ENCODE peak calls at places on chromosomes 5 and 9, in five cellular contexts. A is activated naive CD8-positive, alpha-beta T cell treated with anti-CD3 and anti-CD28 coated beads for 36 hours; N is RPMI8226; K is nephron progenitor cell; X is stimulated activated CD8-positive, alpha-beta memory T cell treated with anti-CD3 and anti-CD28 coated beads, Interleukin-15, amount 100 ng/mL, for 24 hours. B is an unnamed sample.

GRCh38 chr9:119289740-119290139 is 79.5 kb downstream of the BRINP1 start:
- DNase-seq in A (peak), N (peak), K (peak), X (no peak), B (no peak)

GRCh38 chr5:16529319-16529718 is 63.7 kb upstream of the ZNF622 start:
- DNase-seq in A (no peak), N (no peak), K (no peak), X (no peak), B (no peak)

GRCh38 chr5:68251804-68252648 is 36.5 kb downstream of the PIK3R1 start:
- DNase-seq in A (no peak), N (no peak), K (no peak), X (no peak), B (no peak)

GRCh38 chr9:130732131-130732530 is 38.6 kb downstream of the EXOSC2 start:
- DNase-seq in A (no peak), N (no peak), K (no peak), X (no peak), B (no peak)

GRCh38 chr5:14415516-14416074 is 166.0 kb upstream of the OTULINL start:
- DNase-seq in A (peak), N (no peak), K (no peak), X (no peak), B (no peak)

GRCh38 chr5:8884029-8884428 is 661.8 kb downstream of the SEMA5A start:
- DNase-seq in A (no peak), N (no peak), K (no peak), X (no peak), B (no peak)

GRCh38 chr9:6184749-6185645 is 30.6 kb upstream of the IL33 start:
- DNase-seq in A (no peak), N (no peak), K (no peak), X (no peak), B (no peak)

GRCh38 chr9:127154390-127155191 is 32.2 kb upstream of the ANGPTL2 start:
- DNase-seq in A (no peak), N (peak), K (no peak), X (no peak), B (peak)

GRCh38 chr5:103472820-103473219 is 89.8 kb downstream of the NUDT12 start:
- DNase-seq in A (no peak), N (no peak), K (no peak), X (no peak), B (no peak)

GRCh38 chr5:95555553-95555952 is 652 bp downstream of the ARSK start:
- DNase-seq in A (no peak), N (no peak), K (no peak), X (no peak), B (no peak)

GRCh38 chr5:77859306-77859705 is 83.2 kb upstream of the TBCA start:
- DNase-seq in A (no peak), N (no peak), K (no peak), X (no peak), B (no peak)

GRCh38 chr9:120689860-120690259 is 24.4 kb downstream of the MEGF9 start:
- DNase-seq in A (no peak), N (no peak), K (no peak), X (no peak), B (no peak)

GRCh38 chr5:140141241-140141640 is 15.5 kb downstream of the IGIP start:
- DNase-seq in A (no peak), N (no peak), K (no peak), X (no peak), B (no peak)

GRCh38 chr9:6667633-6668280 is 22.2 kb upstream of the GLDC start:
- DNase-seq in A (no peak), N (peak), K (no peak), X (no peak), B (no peak)

GRCh38 chr5:81856948-81857928 is 106.3 kb upstream of the SSBP2 start:
- DNase-seq in A (no peak), N (peak), K (no peak), X (no peak), B (no peak)

GRCh38 chr5:98750693-98751092 is 22.8 kb upstream of the RGMB start:
- DNase-seq in A (no peak), N (peak), K (no peak), X (no peak), B (peak)

GRCh38 chr5:109877670-109878045 is 187.9 kb downstream of the MAN2A1 start:
- DNase-seq in A (no peak), N (no peak), K (no peak), X (no peak), B (no peak)

GRCh38 chr5:168324864-168325615 is 33.6 kb downstream of the WWC1 start:
- DNase-seq in A (no peak), N (peak), K (no peak), X (no peak), B (no peak)

GRCh38 chr5:65938256-65938655 is 11.9 kb downstream of the ERBIN start:
- DNase-seq in A (no peak), N (no peak), K (no peak), X (no peak), B (peak)

GRCh38 chr9:34413229-34413852 is 36.6 kb upstream of the MYORG start:
- DNase-seq in A (peak), N (peak), K (peak), X (no peak), B (no peak)

GRCh38 chr5:14397717-14398116 is 183.9 kb upstream of the OTULINL start:
- DNase-seq in A (no peak), N (no peak), K (no peak), X (no peak), B (no peak)

GRCh38 chr5:125199968-125200841 is 453.8 kb upstream of the ZNF608 start:
- DNase-seq in A (no peak), N (no peak), K (peak), X (no peak), B (peak)

GRCh38 chr5:77904362-77904761 is 128.2 kb upstream of the TBCA start:
- DNase-seq in A (no peak), N (no peak), K (no peak), X (no peak), B (no peak)

B was measured in B cell.